ENCODE peak calls at places on chromosomes 13 and 19, in seven cellular contexts. B is frontal cortex; D is heart left ventricle; N is HT-29; U is activated naive CD4-positive, alpha-beta T cell treated with anti-CD3 and anti-CD28 coated beads, Interleukin-2, amount 10 ng/mL, durations not matched to agents 7 days and 5 days; M is ureter; Z is choroid plexus epithelial cell. G is an unnamed sample.
A peak's percentile ranks its signal among the peaks of the same experiment; 100 is the strongest.

GRCh38 chr19:42857544-42857867 is 22.0 kb downstream of the PSG1 start:
- DNase-seq in B (no peak), D (no peak), U (no peak), Z (no peak), M (no peak), N (no peak), G (no peak)

GRCh38 chr19:1913781-1914577 is 8.8 kb downstream of the ADAT3 start:
- DNase-seq in N (no peak), B (no peak), M (no peak), Z (no peak), U (no peak), D (no peak), G (no peak)

GRCh38 chr13:94199135-94199534 is 280.3 kb downstream of the DCT start:
- DNase-seq in N (no peak), M (no peak), B (no peak), Z (no peak), U (no peak), D (no peak), G (no peak)

GRCh38 chr13:24923305-24923640 is 159.3 kb downstream of the RNF17 start:
- DNase-seq in D (peak; percentile 12), U (peak; percentile 20), B (peak; percentile 13), M (no peak), Z (peak; percentile 88), N (peak; percentile 78), G (peak; percentile 87)

GRCh38 chr19:18985257-18985656 is 44.2 kb upstream of the HOMER3 start:
- DNase-seq in Z (no peak), U (no peak), D (peak; percentile 41), N (no peak), B (no peak), M (no peak), G (no peak)

GRCh38 chr19:7366701-7367420 is 18.1 kb downstream of the ARHGEF18 start:
- DNase-seq in D (no peak), N (peak; percentile 48), U (peak; percentile 38), Z (peak; percentile 50), M (no peak), B (no peak), G (peak; percentile 46)

GRCh38 chr13:47480941-47481340 is 520.1 kb downstream of the SUCLA2 start:
- DNase-seq in B (no peak), N (no peak), U (no peak), Z (no peak), D (no peak), M (no peak), G (no peak)

GRCh38 chr19:30135797-30136196 is 193.8 kb downstream of the URI1 start:
- DNase-seq in N (no peak), U (no peak), D (no peak), M (no peak), Z (no peak), B (no peak), G (no peak)

GRCh38 chr13:100898431-100898830 is 223.8 kb upstream of the TMTC4 start:
- DNase-seq in M (no peak), U (no peak), Z (no peak), N (no peak), B (no peak), D (no peak), G (no peak)

GRCh38 chr13:68551701-68552522 is 1321.8 kb upstream of the PCDH9 start:
- DNase-seq in N (no peak), Z (no peak), D (no peak), B (no peak), U (no peak), M (no peak), G (no peak)

GRCh38 chr19:2282062-2282861 is at the start of gene PEAK3:
- DNase-seq in N (no peak), U (peak; percentile 70), D (peak; percentile 83), B (peak; percentile 56), Z (peak; percentile 53), M (peak; percentile 75), G (peak; percentile 53)

GRCh38 chr19:18558202-18558555 is 509 bp downstream of the KXD1 start:
- DNase-seq in Z (peak; percentile 19), U (no peak), B (no peak), M (no peak), N (no peak), D (no peak), G (no peak)

GRCh38 chr13:47798906-47799305 is 202.2 kb downstream of the SUCLA2 start:
- DNase-seq in Z (peak; percentile 72), B (no peak), D (no peak), N (peak; percentile 38), M (no peak), U (no peak), G (peak; percentile 15)

GRCh38 chr13:36297259-36297599 is 385 bp downstream of the CCDC169 start:
- DNase-seq in M (no peak), Z (peak; percentile 33), U (no peak), B (no peak), N (no peak), D (no peak), G (peak; percentile 32)

GRCh38 chr13:50094615-50095293 is 79.5 kb downstream of the KCNRG start:
- DNase-seq in Z (no peak), B (no peak), M (no peak), D (no peak), U (no peak), N (no peak), G (peak; percentile 36)

GRCh38 chr19:33133438-33134031 is 1.6 kb downstream of the WDR88 start:
- DNase-seq in M (no peak), D (no peak), B (no peak), Z (peak; percentile 26), N (no peak), U (no peak), G (no peak)

GRCh38 chr19:10419200-10419645 is 1.1 kb upstream of the PDE4A start:
- DNase-seq in U (peak; percentile 72), B (peak; percentile 46), D (no peak), Z (no peak), N (no peak), M (no peak), G (no peak)

GRCh38 chr13:109361562-109361961 is 424.8 kb downstream of the IRS2 start:
- DNase-seq in M (no peak), U (no peak), B (no peak), D (no peak), Z (no peak), N (no peak), G (no peak)

GRCh38 chr13:99975626-99976025 is 4.1 kb upstream of the ZIC5 start:
- DNase-seq in D (no peak), U (no peak), B (no peak), Z (no peak), N (no peak), M (no peak), G (no peak)

GRCh38 chr19:38039966-38040365 is 133.0 kb downstream of the SIPA1L3 start:
- DNase-seq in M (no peak), D (no peak), Z (peak; percentile 67), U (no peak), N (no peak), B (no peak), G (peak; percentile 88)

GRCh38 chr19:34298891-34299510 is 44.6 kb downstream of the GARRE1 start:
- DNase-seq in M (no peak), D (no peak), N (peak; percentile 25), U (no peak), B (no peak), Z (no peak), G (no peak)

GRCh38 chr13:73174521-73175010 is 115.8 kb downstream of the KLF5 start:
- DNase-seq in N (no peak), B (no peak), D (no peak), U (no peak), Z (no peak), M (no peak), G (no peak)

GRCh38 chr13:33612641-33613638 is 205.0 kb upstream of the RFC3 start:
- DNase-seq in D (no peak), B (no peak), U (no peak), N (no peak), M (no peak), Z (no peak), G (no peak)

GRCh38 chr13:63085851-63086250 is 1670.2 kb upstream of the PCDH20 start:
- DNase-seq in D (no peak), B (no peak), Z (no peak), N (no peak), U (no peak), M (no peak), G (no peak)

GRCh38 chr19:4986471-4986888 is 17.6 kb downstream of the KDM4B start:
- DNase-seq in D (no peak), U (no peak), B (no peak), M (no peak), N (no peak), Z (no peak), G (no peak)

GRCh38 chr19:33273881-33274662 is 28.3 kb downstream of the CEBPA start:
- DNase-seq in Z (peak; percentile 92), U (peak; percentile 29), D (no peak), B (no peak), N (peak; percentile 95), M (peak; percentile 81), G (peak; percentile 89)

GRCh38 chr13:46288570-46289259 is 77.0 kb downstream of the LRRC63 start:
- DNase-seq in Z (peak; percentile 76), N (peak; percentile 68), D (no peak), M (no peak), B (no peak), U (no peak), G (peak; percentile 40)

GRCh38 chr19:28397311-28397710 is 815.6 kb downstream of the UQCRFS1 start:
- DNase-seq in Z (no peak), N (no peak), D (no peak), M (no peak), B (no peak), U (no peak), G (no peak)